ENCODE peak calls at places on chromosomes 11 and 22, in eight cellular contexts. C is GM23338, F is tibial nerve, Q is HCT116, Y is esophagus squamous epithelium, H is adrenal gland, O is left ventricle myocardium inferior, P is right lobe of liver. A is an unnamed sample.

GRCh38 chr11:69230856-69231425 is 63.0 kb upstream of the MYEOV start:
- DNase-seq in C (no peak), F (no peak), Q (no peak), Y (no peak), H (no peak), O (no peak), P (peak), A (peak)

GRCh38 chr22:48106715-48107259 is 1344.3 kb downstream of the TBC1D22A start:
- DNase-seq in C (no peak), F (no peak), Q (no peak), Y (no peak), H (no peak), O (no peak), P (no peak), A (no peak)

GRCh38 chr11:69892237-69892985 is 73.2 kb upstream of the FGF3 start:
- DNase-seq in C (peak), F (no peak), Q (no peak), Y (no peak), H (no peak), O (no peak), P (no peak), A (no peak)

GRCh38 chr11:117647872-117648271 is 149.1 kb downstream of the DSCAML1 start:
- DNase-seq in C (no peak), F (no peak), Q (no peak), Y (no peak), H (no peak), O (no peak), P (no peak), A (no peak)

GRCh38 chr11:45178890-45179663 is 32.6 kb downstream of the PRDM11 start:
- DNase-seq in C (peak), F (no peak), Q (no peak), Y (no peak), H (peak), O (no peak), P (no peak), A (no peak)

GRCh38 chr11:46330887-46331652 is 16.2 kb upstream of the DGKZ start:
- DNase-seq in C (no peak), F (no peak), Q (no peak), Y (no peak), H (no peak), O (no peak), P (no peak), A (no peak)

GRCh38 chr11:124946735-124947141 is 7.3 kb upstream of the CCDC15 start:
- DNase-seq in C (no peak), F (no peak), Q (no peak), Y (no peak), H (no peak), O (no peak), P (no peak), A (no peak)

GRCh38 chr11:131691558-131692041 is 321.2 kb downstream of the NTM start:
- DNase-seq in C (peak), F (no peak), Q (no peak), Y (no peak), H (no peak), O (no peak), P (no peak), A (no peak)

GRCh38 chr11:67118059-67118766 is 850 bp upstream of the KDM2A start:
- DNase-seq in C (peak), F (no peak), Q (no peak), Y (no peak), H (peak), O (peak), P (peak), A (no peak)

GRCh38 chr11:70174846-70175764 is 28.0 kb upstream of the FADD start:
- DNase-seq in C (peak), F (no peak), Q (no peak), Y (no peak), H (no peak), O (no peak), P (no peak), A (no peak)

GRCh38 chr11:75816561-75817239 is 1.7 kb downstream of the UVRAG start:
- DNase-seq in C (no peak), F (no peak), Q (no peak), Y (no peak), H (no peak), O (no peak), P (no peak), A (no peak)

GRCh38 chr22:21778705-21779363 is 43.2 kb upstream of the YPEL1 start:
- DNase-seq in C (no peak), F (no peak), Q (no peak), Y (no peak), H (no peak), O (no peak), P (peak), A (no peak)

GRCh38 chr22:42780070-42780540 is 59.4 kb upstream of the A4GALT start:
- DNase-seq in C (peak), F (no peak), Q (peak), Y (no peak), H (peak), O (no peak), P (peak), A (no peak)

GRCh38 chr11:1012740-1013627 is 23.5 kb downstream of the MUC6 start:
- DNase-seq in C (no peak), F (no peak), Q (no peak), Y (no peak), H (no peak), O (no peak), P (no peak), A (no peak)

GRCh38 chr22:23533328-23533762 is 46.7 kb downstream of the IGLL1 start:
- DNase-seq in C (peak), F (no peak), Q (no peak), Y (no peak), H (no peak), O (no peak), P (no peak), A (no peak)

GRCh38 chr11:41431784-41432183 is 27.7 kb downstream of the LRRC4C start:
- DNase-seq in C (peak), F (no peak), Q (no peak), Y (no peak), H (no peak), O (no peak), P (peak), A (no peak)

GRCh38 chr11:70066628-70067027 is 11.5 kb upstream of the ANO1 start:
- DNase-seq in C (no peak), F (no peak), Q (no peak), Y (no peak), H (no peak), O (no peak), P (peak), A (peak)

GRCh38 chr11:89495951-89496350 is 4.8 kb upstream of the NOX4 start:
- DNase-seq in C (no peak), F (no peak), Q (no peak), Y (no peak), H (no peak), O (peak), P (no peak), A (peak)

GRCh38 chr22:38433871-38434270 is 21.1 kb downstream of the KCNJ4 start:
- DNase-seq in C (no peak), F (no peak), Q (no peak), Y (no peak), H (no peak), O (no peak), P (no peak), A (no peak)

GRCh38 chr22:26585104-26585790 is 4.7 kb downstream of the TPST2 start:
- DNase-seq in C (no peak), F (no peak), Q (no peak), Y (no peak), H (peak), O (peak), P (peak), A (peak)

GRCh38 chr22:48742191-48742555 is 1085.5 kb downstream of the BRD1 start:
- DNase-seq in C (no peak), F (no peak), Q (no peak), Y (no peak), H (peak), O (no peak), P (no peak), A (no peak)

GRCh38 chr22:30978304-30978962 is 9.4 kb downstream of the TUG1 start:
- DNase-seq in C (no peak), F (no peak), Q (no peak), Y (no peak), H (no peak), O (no peak), P (no peak), A (no peak)

GRCh38 chr11:36452231-36452630 is 57.8 kb downstream of the TRAF6 start:
- DNase-seq in C (no peak), F (no peak), Q (no peak), Y (no peak), H (no peak), O (no peak), P (no peak), A (no peak)

GRCh38 chr11:443542-444199 is 1.9 kb upstream of the ANO9 start:
- DNase-seq in C (peak), F (no peak), Q (no peak), Y (no peak), H (no peak), O (no peak), P (no peak), A (no peak)

GRCh38 chr11:92697461-92698314 is 271.8 kb upstream of the MTNR1B start:
- DNase-seq in C (no peak), F (no peak), Q (no peak), Y (no peak), H (no peak), O (no peak), P (no peak), A (no peak)

GRCh38 chr22:33493476-33494205 is 426.6 kb downstream of the LARGE1 start:
- DNase-seq in C (no peak), F (no peak), Q (no peak), Y (no peak), H (no peak), O (no peak), P (no peak), A (no peak)

GRCh38 chr11:2513441-2513840 is 68.6 kb downstream of the KCNQ1 start:
- DNase-seq in C (no peak), F (no peak), Q (no peak), Y (no peak), H (no peak), O (peak), P (peak), A (no peak)

GRCh38 chr22:37263966-37264887 is 18.1 kb upstream of the CYTH4 start:
- DNase-seq in C (no peak), F (no peak), Q (no peak), Y (no peak), H (no peak), O (no peak), P (no peak), A (no peak)

GRCh38 chr22:37269930-37270678 is 12.2 kb upstream of the CYTH4 start:
- DNase-seq in C (no peak), F (no peak), Q (no peak), Y (no peak), H (no peak), O (no peak), P (no peak), A (no peak)

GRCh38 chr22:37267128-37267587 is 15.2 kb upstream of the CYTH4 start:
- DNase-seq in C (peak), F (no peak), Q (no peak), Y (no peak), H (no peak), O (peak), P (no peak), A (no peak)

GRCh38 chr22:37267661-37268413 is 14.5 kb upstream of the CYTH4 start:
- DNase-seq in C (no peak), F (no peak), Q (no peak), Y (no peak), H (no peak), O (no peak), P (no peak), A (no peak)

GRCh38 chr22:37266581-37267127 is 15.7 kb upstream of the CYTH4 start:
- DNase-seq in C (no peak), F (no peak), Q (no peak), Y (no peak), H (no peak), O (no peak), P (no peak), A (no peak)
- H3K27ac ChIP-seq in C (no peak), F (no peak), Q (no peak), Y (no peak), H (no peak), O (no peak), P (peak), A (no peak)

GRCh38 chr22:28442951-28443876 is 236.4 kb downstream of the TTC28 start:
- DNase-seq in C (peak), F (peak), Q (no peak), Y (no peak), H (peak), O (peak), P (peak), A (peak)

GRCh38 chr22:28440517-28441366 is 238.9 kb downstream of the TTC28 start:
- DNase-seq in C (no peak), F (no peak), Q (no peak), Y (no peak), H (peak), O (no peak), P (no peak), A (no peak)

GRCh38 chr22:28444659-28445058 is 235.0 kb downstream of the TTC28 start:
- DNase-seq in C (no peak), F (no peak), Q (no peak), Y (no peak), H (no peak), O (no peak), P (no peak), A (no peak)

GRCh38 chr22:28441720-28442263 is 237.8 kb downstream of the TTC28 start:
- DNase-seq in C (no peak), F (no peak), Q (no peak), Y (no peak), H (peak), O (no peak), P (peak), A (no peak)

DNA sequence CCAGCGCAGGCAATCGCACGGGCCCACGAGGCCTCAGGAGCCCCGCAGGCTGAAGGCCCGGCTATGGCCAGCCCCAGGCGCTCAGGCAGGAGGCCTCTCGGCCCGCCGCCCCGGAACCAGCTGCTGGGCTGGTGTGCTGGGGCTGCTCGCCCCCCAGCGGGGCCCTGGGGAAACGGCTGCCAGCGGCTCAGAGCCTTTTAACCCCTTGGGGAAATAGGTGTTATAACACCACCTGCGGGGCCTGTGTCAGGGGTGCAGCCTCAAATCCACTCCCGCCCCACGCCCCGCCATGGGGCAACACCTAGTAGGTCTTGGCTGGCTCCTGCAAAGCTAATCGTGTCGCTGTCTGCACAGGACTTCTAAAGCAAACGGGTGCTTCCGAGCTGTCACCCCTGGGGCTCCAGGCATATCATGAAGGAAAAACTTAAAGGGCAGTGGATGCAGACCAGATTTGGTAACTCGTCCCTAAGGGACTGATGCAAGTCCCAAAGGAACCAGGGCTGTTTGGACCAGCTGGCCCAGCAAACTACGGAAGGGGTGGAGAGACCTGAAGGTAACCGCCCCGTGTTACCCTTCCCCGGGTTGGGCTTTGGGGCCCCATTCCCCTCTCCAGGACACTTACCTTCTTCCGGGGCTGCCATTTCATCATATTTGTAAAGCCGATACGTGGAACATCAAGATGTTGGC is 237.2 kb downstream of the TTC28 start:
- DNase-seq in C (peak), F (peak), Q (peak), Y (no peak), H (peak), O (peak), P (peak), A (no peak)
- TF ChIP-seq CTCF in C (peak), F (peak), Q (peak), Y (no peak), H (peak), O (peak), P (peak), A (peak)

GRCh38 chr11:87265915-87266314 is 228.2 kb downstream of the TMEM135 start:
- DNase-seq in C (no peak), F (no peak), Q (no peak), Y (no peak), H (no peak), O (no peak), P (no peak), A (no peak)

GRCh38 chr11:87263439-87263838 is 225.7 kb downstream of the TMEM135 start:
- DNase-seq in C (no peak), F (no peak), Q (no peak), Y (no peak), H (no peak), O (no peak), P (no peak), A (no peak)

GRCh38 chr11:87266751-87267150 is 229.0 kb downstream of the TMEM135 start:
- DNase-seq in C (no peak), F (no peak), Q (no peak), Y (no peak), H (no peak), O (no peak), P (no peak), A (no peak)

GRCh38 chr11:87265132-87265531 is 227.4 kb downstream of the TMEM135 start:
- DNase-seq in C (no peak), F (no peak), Q (no peak), Y (no peak), H (no peak), O (no peak), P (no peak), A (no peak)

GRCh38 chr11:87263979-87264378 is 226.2 kb downstream of the TMEM135 start:
- DNase-seq in C (no peak), F (no peak), Q (no peak), Y (no peak), H (no peak), O (no peak), P (no peak), A (no peak)
- H3K27ac ChIP-seq in C (no peak), F (no peak), Q (no peak), Y (no peak), H (no peak), O (no peak), P (no peak), A (no peak)

GRCh38 chr11:116641561-116642045 is 131.2 kb downstream of the BUD13 start:
- DNase-seq in C (peak), F (no peak), Q (peak), Y (no peak), H (peak), O (peak), P (peak), A (no peak)
- TF ChIP-seq CTCF in C (peak), F (peak), Q (peak), Y (no peak), H (peak), O (peak), P (peak), A (peak)

GRCh38 chr11:64359712-64360402 is 895 bp downstream of the RPS6KA4 start:
- DNase-seq in C (peak), F (no peak), Q (no peak), Y (no peak), H (no peak), O (no peak), P (no peak), A (no peak)
- H3K27ac ChIP-seq in C (no peak), F (peak), Q (peak), Y (peak), H (no peak), O (peak), P (no peak), A (no peak)

A was measured in ascending aorta.